ENCODE peak calls at places on chromosome 13, in five cellular contexts. Z is CD4-positive, alpha-beta memory T cell; H is brain microvascular endothelial cell; P is upper lobe of right lung; U is fibroblast of lung. W is an unnamed sample. For H3K36me3, the result is how much of the 10 kb centered on the place peaks cover.

GRCh38 chr13:91056746-91057145 is 290.7 kb upstream of the MIR17HG start:
- DNase-seq in P (no peak), U (no peak), Z (no peak), H (no peak), W (no peak)

GRCh38 chr13:23626730-23627129 is 56.5 kb downstream of the TNFRSF19 start:
- DNase-seq in P (no peak), H (no peak), U (no peak), Z (no peak), W (no peak)

GRCh38 chr13:27406178-27406939 is 18.1 kb upstream of the GTF3A start:
- DNase-seq in U (peak), H (peak), Z (peak), P (no peak), W (peak)

GRCh38 chr13:105643966-105644365 is 891.5 kb downstream of the EFNB2 start:
- DNase-seq in H (no peak), P (no peak), Z (no peak), U (no peak), W (no peak)

GRCh38 chr13:39273953-39274352 is 235.7 kb downstream of the NHLRC3 start:
- DNase-seq in P (no peak), H (no peak), U (peak), Z (no peak), W (no peak)

GRCh38 chr13:73141292-73141771 is 82.5 kb downstream of the KLF5 start:
- DNase-seq in H (peak), U (peak), Z (no peak), P (no peak), W (no peak)

GRCh38 chr13:93290503-93290902 is 63.9 kb downstream of the GPC6 start:
- DNase-seq in U (peak), Z (no peak), H (no peak), P (no peak), W (peak)

GRCh38 chr13:52173373-52173772 is 14.0 kb upstream of the NEK3 start:
- DNase-seq in P (no peak), Z (no peak), U (no peak), H (no peak), W (no peak)

GRCh38 chr13:48505597-48506091 is 27.2 kb downstream of the RCBTB2 start:
- DNase-seq in P (no peak), U (no peak), H (no peak), Z (peak), W (peak)

GRCh38 chr13:73625562-73626339 is 508.5 kb downstream of the KLF12 start:
- DNase-seq in H (no peak), U (no peak), Z (peak), P (no peak), W (no peak)

GRCh38 chr13:32134241-32134801 is 102.7 kb downstream of the FRY start:
- DNase-seq in H (no peak), P (no peak), U (peak), Z (no peak), W (peak)

GRCh38 chr13:98581971-98582702 is 5.2 kb upstream of the STK24 start:
- DNase-seq in P (no peak), Z (no peak), H (peak), U (peak), W (peak)

GRCh38 chr13:41588899-41589298 is 131.5 kb downstream of the RGCC start:
- DNase-seq in P (no peak), U (peak), Z (no peak), H (peak), W (peak)

GRCh38 chr13:21053231-21053630 is 8.2 kb downstream of the LATS2 start:
- DNase-seq in H (no peak), Z (no peak), U (no peak), P (no peak), W (no peak)

GRCh38 chr13:44667950-44668349 is 91.8 kb upstream of the TSC22D1 start:
- DNase-seq in Z (no peak), H (no peak), P (no peak), U (peak), W (peak)
- H3K27ac ChIP-seq in Z (no peak), H (peak), P (no peak), U (peak), W (peak)

GRCh38 chr13:71780546-71780945 is 86.5 kb downstream of the DACH1 start:
- DNase-seq in Z (no peak), P (no peak), U (no peak), H (no peak), W (no peak)
- H3K36me3 ChIP-seq in Z (under half), P (under half), U (under half), H (under half), W (under half)

GRCh38 chr13:76778906-76779305 is 107.3 kb downstream of the KCTD12 start:
- DNase-seq in H (no peak), U (no peak), Z (no peak), P (no peak), W (no peak)
- H3K27ac ChIP-seq in H (no peak), U (no peak), Z (no peak), P (no peak), W (no peak)

GRCh38 chr13:46173656-46174055 is 8.3 kb downstream of the LCP1 start:
- DNase-seq in H (no peak), P (no peak), U (no peak), Z (no peak), W (no peak)
- H3K36me3 ChIP-seq in H (under half), P (under half), U (under half), Z (under half), W (under half)

GRCh38 chr13:80083516-80084085 is 257.3 kb downstream of the SPRY2 start:
- DNase-seq in P (no peak), H (no peak), U (peak), Z (no peak), W (peak)
- H3K27ac ChIP-seq in P (peak), H (peak), U (peak), Z (no peak), W (peak)

W was measured in GM23248.